ENCODE peak calls at places on chromosomes 16 and 17, in six cellular contexts. P, Y, E, Q, D and A are unnamed samples.

GRCh38 chr17:79038545-79039135 is 14.7 kb downstream of the C1QTNF1 start:
- DNase-seq in D (no peak), E (no peak), P (no peak), Y (peak; percentile 57), Q (peak; percentile 80), A (no peak)

GRCh38 chr16:52470601-52471000 is 76.3 kb downstream of the TOX3 start:
- DNase-seq in Q (no peak), Y (no peak), P (no peak), D (no peak), E (no peak), A (no peak)

GRCh38 chr16:66293932-66294331 is 72.6 kb upstream of the CDH5 start:
- DNase-seq in E (peak; percentile 60), Y (peak; percentile 21), D (no peak), Q (no peak), P (no peak), A (no peak)

GRCh38 chr17:43942286-43942685 is at the start of gene PPY:
- DNase-seq in D (no peak), Y (no peak), E (no peak), Q (no peak), P (no peak), A (no peak)

GRCh38 chr17:47712330-47713023 is 18.5 kb downstream of the TBKBP1 start:
- DNase-seq in E (no peak), Q (no peak), P (no peak), D (no peak), Y (no peak), A (no peak)

GRCh38 chr17:12887088-12887487 is 97.8 kb downstream of the ARHGAP44 start:
- DNase-seq in E (no peak), P (no peak), D (no peak), Q (no peak), Y (no peak), A (no peak)

GRCh38 chr17:76781056-76781982 is 43.4 kb downstream of the MFSD11 start:
- DNase-seq in Q (no peak), E (no peak), P (no peak), Y (no peak), D (no peak), A (no peak)

GRCh38 chr17:38752930-38753506 is 477 bp downstream of the PSMB3 start:
- DNase-seq in Y (no peak), P (no peak), D (no peak), E (no peak), Q (no peak), A (no peak)

GRCh38 chr17:57166803-57167202 is 81.8 kb downstream of the AKAP1 start:
- DNase-seq in D (no peak), P (no peak), Q (no peak), Y (no peak), E (no peak), A (no peak)

GRCh38 chr17:81346908-81347349 is 48.3 kb upstream of the BAHCC1 start:
- DNase-seq in E (no peak), D (no peak), Y (no peak), Q (no peak), P (no peak), A (no peak)

GRCh38 chr16:82440336-82440735 is 186.4 kb upstream of the CDH13 start:
- DNase-seq in Q (no peak), E (no peak), P (no peak), D (no peak), Y (no peak), A (no peak)

GRCh38 chr16:2739555-2740435 is 12.6 kb upstream of the SRRM2 start:
- DNase-seq in D (no peak), P (no peak), Y (no peak), E (no peak), Q (no peak), A (no peak)

GRCh38 chr17:78120537-78120936 is 8.0 kb downstream of the TMC6 start:
- DNase-seq in E (no peak), P (no peak), Y (no peak), D (no peak), Q (no peak), A (no peak)

GRCh38 chr17:21008992-21009671 is 33.7 kb downstream of the USP22 start:
- DNase-seq in D (no peak), P (no peak), Q (no peak), Y (no peak), E (no peak), A (no peak)